ENCODE peak calls at places on chromosomes 2 and 18, in seven cellular contexts. S, N, Y, I, W, B and R are unnamed samples.

GRCh38 chr2:144456680-144457079 is 63.2 kb downstream of the ZEB2 start:
- DNase-seq in I (no peak), N (no peak), W (peak), Y (peak), B (peak), S (no peak), R (no peak)

GRCh38 chr2:235493775-235494715 is at the start of gene AGAP1:
- DNase-seq in B (peak), W (peak), N (peak), I (peak), S (peak), Y (peak), R (peak)

GRCh38 chr2:166653185-166653813 is 159.2 kb upstream of the SCN7A start:
- DNase-seq in W (no peak), I (no peak), Y (peak), N (no peak), S (no peak), B (no peak), R (no peak)

GRCh38 chr2:160876765-160877164 is 283.5 kb upstream of the TANK start:
- DNase-seq in I (no peak), Y (peak), B (no peak), N (no peak), W (no peak), S (no peak), R (no peak)

GRCh38 chr2:235170536-235171510 is 219.0 kb downstream of the SH3BP4 start:
- DNase-seq in B (peak), N (peak), W (peak), S (peak), Y (peak), I (no peak), R (peak)

GRCh38 chr2:44952143-44952805 is 10.8 kb downstream of the SIX3 start:
- DNase-seq in I (peak), S (peak), Y (peak), N (peak), B (peak), W (peak), R (peak)

GRCh38 chr2:221517362-221518121 is 54.6 kb downstream of the EPHA4 start:
- DNase-seq in Y (peak), N (no peak), W (peak), S (no peak), I (no peak), B (peak), R (peak)

GRCh38 chr2:151560289-151560688 is 150.6 kb downstream of the RIF1 start:
- DNase-seq in W (peak), I (no peak), Y (peak), S (no peak), N (no peak), B (peak), R (no peak)

GRCh38 chr18:27860701-27861107 is 316.2 kb downstream of the CDH2 start:
- DNase-seq in Y (peak), S (no peak), W (peak), I (no peak), B (peak), N (no peak), R (peak)

GRCh38 chr18:61470111-61470673 is 137.0 kb downstream of the CDH20 start:
- DNase-seq in S (peak), W (no peak), Y (no peak), B (no peak), I (no peak), N (no peak), R (no peak)

GRCh38 chr18:62224229-62224628 is 37.2 kb downstream of the RELCH start:
- DNase-seq in N (no peak), Y (no peak), B (no peak), I (no peak), W (no peak), S (no peak), R (no peak)

GRCh38 chr18:26863122-26863879 is 2.2 kb downstream of the AQP4 start:
- DNase-seq in I (peak), B (no peak), Y (no peak), N (peak), S (no peak), W (no peak), R (peak)

GRCh38 chr2:231295363-231295655 is 96.9 kb downstream of the ARMC9 start:
- DNase-seq in N (no peak), B (no peak), S (no peak), I (no peak), W (no peak), Y (no peak), R (no peak)

GRCh38 chr2:210421916-210422315 is 54.6 kb downstream of the LANCL1 start:
- DNase-seq in I (no peak), N (no peak), B (peak), Y (peak), S (no peak), W (no peak), R (peak)

GRCh38 chr2:11983870-11984269 is 237.4 kb downstream of the LPIN1 start:
- DNase-seq in W (no peak), S (no peak), B (no peak), Y (no peak), I (no peak), N (no peak), R (peak)

GRCh38 chr2:226985227-226985946 is 149.5 kb downstream of the RHBDD1 start:
- DNase-seq in I (no peak), W (peak), B (peak), Y (peak), N (no peak), S (peak), R (peak)

GRCh38 chr2:47269316-47270232 is 114.5 kb upstream of the STPG4 start:
- DNase-seq in Y (peak), W (peak), I (no peak), N (no peak), B (peak), S (no peak), R (peak)

GRCh38 chr2:105409717-105410116 is 10.9 kb upstream of the FHL2 start:
- DNase-seq in Y (peak), I (peak), W (no peak), S (no peak), B (no peak), N (no peak), R (no peak)

GRCh38 chr2:163471947-163472346 is 263.9 kb downstream of the FIGN start:
- DNase-seq in S (no peak), N (no peak), B (peak), Y (peak), I (no peak), W (no peak), R (peak)

GRCh38 chr2:204794624-204795023 is 249.3 kb downstream of the PARD3B start:
- DNase-seq in B (peak), I (no peak), N (no peak), Y (peak), W (no peak), S (no peak), R (no peak)

GRCh38 chr2:165401285-165401852 is 68.1 kb upstream of the CSRNP3 start:
- DNase-seq in W (peak), B (peak), S (peak), N (no peak), Y (peak), I (no peak), R (peak)

GRCh38 chr2:10520154-10520553 is 72.0 kb upstream of the ODC1 start:
- DNase-seq in S (no peak), Y (no peak), N (peak), B (no peak), I (peak), W (no peak), R (peak)

GRCh38 chr18:13217466-13217961 is 1.0 kb upstream of the LDLRAD4 start:
- DNase-seq in S (peak), N (peak), B (peak), I (peak), W (peak), Y (peak), R (peak)

GRCh38 chr2:102258386-102259074 is 52.8 kb upstream of the IL1RL1 start:
- DNase-seq in S (no peak), Y (peak), N (no peak), I (no peak), B (peak), W (peak), R (peak)

GRCh38 chr2:7692657-7693161 is 775.5 kb downstream of the RNF144A start:
- DNase-seq in N (no peak), I (no peak), W (peak), B (peak), Y (peak), S (no peak), R (no peak)

GRCh38 chr2:195934484-195934883 is 134.2 kb downstream of the DNAH7 start:
- DNase-seq in B (no peak), Y (no peak), W (no peak), I (no peak), N (no peak), S (no peak), R (no peak)

GRCh38 chr2:160952462-160952861 is 207.8 kb upstream of the TANK start:
- DNase-seq in I (no peak), W (no peak), B (no peak), S (no peak), N (no peak), Y (peak), R (no peak)

GRCh38 chr2:142983174-142983573 is 105.7 kb downstream of the KYNU start:
- DNase-seq in S (no peak), B (no peak), N (no peak), I (no peak), Y (no peak), W (no peak), R (no peak)

GRCh38 chr2:69449906-69450305 is 12.7 kb upstream of the NFU1 start:
- DNase-seq in I (no peak), B (no peak), S (no peak), N (no peak), Y (peak), W (peak), R (peak)

GRCh38 chr2:199339826-199340605 is 117.7 kb downstream of the SATB2 start:
- DNase-seq in I (no peak), Y (peak), B (no peak), N (no peak), S (no peak), W (no peak), R (no peak)

GRCh38 chr2:46273919-46274318 is 23.3 kb upstream of the EPAS1 start:
- DNase-seq in I (no peak), S (no peak), Y (no peak), W (no peak), N (no peak), B (no peak), R (no peak)

GRCh38 chr18:75068682-75069435 is 140.1 kb downstream of the PTGR3 start:
- DNase-seq in S (no peak), N (no peak), B (no peak), W (no peak), Y (no peak), I (no peak), R (no peak)

GRCh38 chr2:144583741-144584453 is 64.0 kb upstream of the ZEB2 start:
- DNase-seq in S (no peak), I (no peak), B (peak), W (peak), Y (peak), N (no peak), R (no peak)

GRCh38 chr2:121003391-121003790 is 267.7 kb downstream of the GLI2 start:
- DNase-seq in S (no peak), B (no peak), W (no peak), Y (no peak), N (no peak), I (no peak), R (no peak)

DNA sequence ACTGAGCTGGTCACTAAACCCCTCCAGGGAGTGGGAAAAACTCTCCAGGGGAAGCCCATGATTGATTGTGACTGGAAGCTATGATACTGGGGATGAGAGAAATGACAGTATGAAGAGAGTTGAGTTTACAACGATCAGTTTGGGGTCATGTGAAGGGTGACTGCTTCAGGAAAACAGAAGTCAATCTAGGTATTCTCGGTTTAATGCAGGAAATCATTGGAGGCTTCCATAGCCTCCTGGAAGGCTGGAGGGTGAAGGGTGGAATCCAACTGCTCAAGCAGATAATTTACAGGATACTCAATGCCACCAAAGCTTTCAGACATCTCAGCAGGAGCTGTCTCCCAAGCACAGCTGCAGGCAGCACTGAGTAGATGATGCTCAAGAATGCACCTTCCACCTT is 154.6 kb downstream of the ZNF516 start:
- DNase-seq in W (no peak), I (no peak), N (no peak), B (no peak), Y (no peak), S (no peak), R (no peak)
- H2BK120ac ChIP-seq in W (no peak), I (no peak), N (no peak), B (no peak), Y (no peak), S (no peak), R (no peak)

DNA sequence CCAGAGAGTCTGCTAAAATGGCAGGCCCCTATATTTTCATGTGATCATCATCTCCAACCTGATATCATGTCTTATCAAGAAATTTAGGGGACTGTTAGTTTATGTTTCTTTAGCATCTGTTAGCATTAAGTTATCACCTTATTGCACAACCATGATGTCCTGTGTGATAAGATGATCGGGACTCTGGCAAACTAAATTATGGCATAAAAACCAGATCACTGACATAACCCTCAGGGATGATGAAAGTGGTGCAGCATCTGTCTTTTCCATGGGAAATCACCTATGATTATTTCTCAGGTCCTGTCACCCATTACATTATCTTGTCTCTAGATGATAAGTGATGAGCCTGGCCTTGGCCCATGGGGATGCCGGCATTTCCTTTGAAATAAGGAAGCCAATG is 458.6 kb upstream of the DCC start:
- DNase-seq in B (no peak), W (no peak), Y (no peak), N (no peak), S (no peak), I (no peak), R (no peak)
- H3K18ac ChIP-seq in B (no peak), W (no peak), Y (no peak), N (no peak), S (no peak), I (no peak), R (no peak)

GRCh38 chr2:23027396-23027795 is 357.6 kb upstream of the KLHL29 start:
- DNase-seq in B (no peak), I (no peak), W (no peak), Y (no peak), S (no peak), N (no peak), R (peak)
- H2BK120ac ChIP-seq in B (no peak), I (no peak), W (no peak), Y (no peak), S (no peak), N (no peak), R (peak)

GRCh38 chr18:7658701-7659100 is 91.6 kb downstream of the PTPRM start:
- DNase-seq in Y (peak), I (no peak), B (no peak), W (peak), S (no peak), N (no peak), R (peak)
- H3K18ac ChIP-seq in Y (no peak), I (no peak), B (no peak), W (no peak), S (no peak), N (no peak), R (no peak)